ENCODE peak calls at places on chromosomes 2 and 18, in five cellular contexts. One of them, this sample, is unnamed.

GRCh38 chr2:240583774-240584173 is 2.8 kb upstream of the CAPN10 start:
- DNase-seq in IMR-90: no peak
- DNase-seq in right lobe of liver: no peak
- DNase-seq in esophagus squamous epithelium: no peak
- DNase-seq in CD8-positive, alpha-beta T cell: no peak
- DNase-seq in this sample: no peak

GRCh38 chr2:190382851-190383250 is 25.3 kb upstream of the MFSD6 start:
- DNase-seq in IMR-90: peak
- DNase-seq in right lobe of liver: no peak
- DNase-seq in esophagus squamous epithelium: no peak
- DNase-seq in CD8-positive, alpha-beta T cell: no peak
- DNase-seq in this sample: no peak

GRCh38 chr2:231957913-231958763 is 3.4 kb upstream of the DIS3L2 start:
- DNase-seq in IMR-90: no peak
- DNase-seq in right lobe of liver: no peak
- DNase-seq in esophagus squamous epithelium: no peak
- DNase-seq in CD8-positive, alpha-beta T cell: no peak
- DNase-seq in this sample: no peak

GRCh38 chr2:64594563-64594989 is 59.1 kb downstream of the SERTAD2 start:
- DNase-seq in IMR-90: peak
- DNase-seq in right lobe of liver: no peak
- DNase-seq in esophagus squamous epithelium: no peak
- DNase-seq in CD8-positive, alpha-beta T cell: no peak
- DNase-seq in this sample: no peak

GRCh38 chr2:214671330-214671850 is 138.1 kb downstream of the BARD1 start:
- DNase-seq in IMR-90: no peak
- DNase-seq in right lobe of liver: no peak
- DNase-seq in esophagus squamous epithelium: no peak
- DNase-seq in CD8-positive, alpha-beta T cell: no peak
- DNase-seq in this sample: no peak

GRCh38 chr2:219469186-219469724 is 29.4 kb upstream of the GMPPA start:
- DNase-seq in IMR-90: peak
- DNase-seq in right lobe of liver: no peak
- DNase-seq in esophagus squamous epithelium: no peak
- DNase-seq in CD8-positive, alpha-beta T cell: no peak
- DNase-seq in this sample: no peak

GRCh38 chr2:68646303-68646702 is 2.9 kb downstream of the PROKR1 start:
- DNase-seq in IMR-90: no peak
- DNase-seq in right lobe of liver: no peak
- DNase-seq in esophagus squamous epithelium: no peak
- DNase-seq in CD8-positive, alpha-beta T cell: no peak
- DNase-seq in this sample: no peak

GRCh38 chr2:32559136-32559535 is 68.7 kb upstream of the TTC27 start:
- DNase-seq in IMR-90: peak
- DNase-seq in right lobe of liver: no peak
- DNase-seq in esophagus squamous epithelium: no peak
- DNase-seq in CD8-positive, alpha-beta T cell: no peak
- DNase-seq in this sample: no peak

GRCh38 chr2:65265090-65266045 is 37.7 kb downstream of the ACTR2 start:
- DNase-seq in IMR-90: peak
- DNase-seq in right lobe of liver: no peak
- DNase-seq in esophagus squamous epithelium: no peak
- DNase-seq in CD8-positive, alpha-beta T cell: no peak
- DNase-seq in this sample: peak

GRCh38 chr2:143705108-143705686 is 576.0 kb downstream of the ARHGAP15 start:
- DNase-seq in IMR-90: peak
- DNase-seq in right lobe of liver: no peak
- DNase-seq in esophagus squamous epithelium: no peak
- DNase-seq in CD8-positive, alpha-beta T cell: no peak
- DNase-seq in this sample: peak

GRCh38 chr2:230868151-230868946 is 3.6 kb downstream of the ITM2C start:
- DNase-seq in IMR-90: no peak
- DNase-seq in right lobe of liver: no peak
- DNase-seq in esophagus squamous epithelium: no peak
- DNase-seq in CD8-positive, alpha-beta T cell: peak
- DNase-seq in this sample: no peak

GRCh38 chr2:17539596-17539992 is 902 bp upstream of the VSNL1 start:
- DNase-seq in IMR-90: no peak
- DNase-seq in right lobe of liver: peak
- DNase-seq in esophagus squamous epithelium: no peak
- DNase-seq in CD8-positive, alpha-beta T cell: no peak
- DNase-seq in this sample: no peak

GRCh38 chr2:181262782-181263181 is 194.4 kb upstream of the ITGA4 start:
- DNase-seq in IMR-90: no peak
- DNase-seq in right lobe of liver: no peak
- DNase-seq in esophagus squamous epithelium: no peak
- DNase-seq in CD8-positive, alpha-beta T cell: no peak
- DNase-seq in this sample: no peak

GRCh38 chr2:147588191-147588590 is 256.6 kb upstream of the ACVR2A start:
- DNase-seq in IMR-90: peak
- DNase-seq in right lobe of liver: no peak
- DNase-seq in esophagus squamous epithelium: no peak
- DNase-seq in CD8-positive, alpha-beta T cell: no peak
- DNase-seq in this sample: peak

GRCh38 chr18:48675912-48676311 is 137.1 kb downstream of the CTIF start:
- DNase-seq in IMR-90: no peak
- DNase-seq in right lobe of liver: peak
- DNase-seq in esophagus squamous epithelium: no peak
- DNase-seq in CD8-positive, alpha-beta T cell: no peak
- DNase-seq in this sample: no peak

GRCh38 chr2:203510256-203510940 is 24.7 kb downstream of the RAPH1 start:
- DNase-seq in IMR-90: no peak
- DNase-seq in right lobe of liver: no peak
- DNase-seq in esophagus squamous epithelium: no peak
- DNase-seq in CD8-positive, alpha-beta T cell: no peak
- DNase-seq in this sample: no peak

GRCh38 chr18:66635342-66635741 is 31.5 kb upstream of the CDH19 start:
- DNase-seq in IMR-90: no peak
- DNase-seq in right lobe of liver: no peak
- DNase-seq in esophagus squamous epithelium: no peak
- DNase-seq in CD8-positive, alpha-beta T cell: no peak
- DNase-seq in this sample: no peak

GRCh38 chr18:68843467-68844089 is 45.7 kb downstream of the CCDC102B start:
- DNase-seq in IMR-90: peak
- DNase-seq in right lobe of liver: no peak
- DNase-seq in esophagus squamous epithelium: no peak
- DNase-seq in CD8-positive, alpha-beta T cell: no peak
- DNase-seq in this sample: no peak

GRCh38 chr2:240519396-240520142 is 38.2 kb downstream of the ANKMY1 start:
- DNase-seq in IMR-90: peak
- DNase-seq in right lobe of liver: peak
- DNase-seq in esophagus squamous epithelium: no peak
- DNase-seq in CD8-positive, alpha-beta T cell: peak
- DNase-seq in this sample: no peak

GRCh38 chr2:64262068-64262467 is 117.8 kb upstream of the PELI1 start:
- DNase-seq in IMR-90: no peak
- DNase-seq in right lobe of liver: peak
- DNase-seq in esophagus squamous epithelium: no peak
- DNase-seq in CD8-positive, alpha-beta T cell: no peak
- DNase-seq in this sample: no peak

GRCh38 chr18:24930478-24930877 is 421.5 kb downstream of the ZNF521 start:
- DNase-seq in IMR-90: no peak
- DNase-seq in right lobe of liver: no peak
- DNase-seq in esophagus squamous epithelium: no peak
- DNase-seq in CD8-positive, alpha-beta T cell: no peak
- DNase-seq in this sample: no peak

GRCh38 chr18:39772155-39772919 is 2182.7 kb upstream of the PIK3C3 start:
- DNase-seq in IMR-90: peak
- DNase-seq in right lobe of liver: no peak
- DNase-seq in esophagus squamous epithelium: no peak
- DNase-seq in CD8-positive, alpha-beta T cell: no peak
- DNase-seq in this sample: no peak

GRCh38 chr2:63488118-63488713 is 100.1 kb downstream of the WDPCP start:
- DNase-seq in IMR-90: peak
- DNase-seq in right lobe of liver: no peak
- DNase-seq in esophagus squamous epithelium: no peak
- DNase-seq in CD8-positive, alpha-beta T cell: no peak
- DNase-seq in this sample: no peak

GRCh38 chr2:105381119-105381668 is 17.7 kb downstream of the FHL2 start:
- DNase-seq in IMR-90: no peak
- DNase-seq in right lobe of liver: no peak
- DNase-seq in esophagus squamous epithelium: no peak
- DNase-seq in CD8-positive, alpha-beta T cell: no peak
- DNase-seq in this sample: no peak

GRCh38 chr18:9513971-9514512 is 38.7 kb downstream of the RALBP1 start:
- DNase-seq in IMR-90: peak
- DNase-seq in right lobe of liver: no peak
- DNase-seq in esophagus squamous epithelium: no peak
- DNase-seq in CD8-positive, alpha-beta T cell: no peak
- DNase-seq in this sample: no peak

GRCh38 chr2:109459485-109459884 is 154.3 kb downstream of the SEPTIN10 start:
- DNase-seq in IMR-90: no peak
- DNase-seq in right lobe of liver: no peak
- DNase-seq in esophagus squamous epithelium: no peak
- DNase-seq in CD8-positive, alpha-beta T cell: no peak
- DNase-seq in this sample: no peak
- H3K4me3 ChIP-seq in IMR-90: no peak
- H3K4me3 ChIP-seq in right lobe of liver: no peak
- H3K4me3 ChIP-seq in esophagus squamous epithelium: no peak
- H3K4me3 ChIP-seq in CD8-positive, alpha-beta T cell: no peak
- H3K4me3 ChIP-seq in this sample: no peak

DNA sequence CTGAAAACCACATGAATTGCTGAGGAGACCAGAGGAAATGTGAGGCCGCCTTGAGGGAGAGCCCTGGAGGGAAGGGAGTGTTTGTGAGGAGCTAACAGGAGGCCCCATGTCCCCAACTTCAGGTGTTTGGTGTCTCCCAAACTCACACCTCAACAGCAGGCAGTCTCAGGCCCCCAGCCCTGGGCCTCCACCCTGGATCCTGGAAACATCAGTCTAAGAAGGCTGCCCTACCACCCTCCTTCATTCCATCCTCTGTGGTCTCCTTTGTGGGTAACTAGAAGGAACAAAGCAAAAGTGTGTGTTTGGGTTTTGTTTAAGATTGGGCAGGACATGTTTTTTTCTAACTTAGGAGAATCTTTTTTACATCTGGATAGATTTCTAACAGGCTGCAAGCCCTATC is 404.3 kb downstream of the BCL11A start:
- DNase-seq in IMR-90: no peak
- DNase-seq in right lobe of liver: no peak
- DNase-seq in esophagus squamous epithelium: no peak
- DNase-seq in CD8-positive, alpha-beta T cell: no peak
- DNase-seq in this sample: no peak
- TF ChIP-seq CTCF in IMR-90: no peak
- TF ChIP-seq CTCF in right lobe of liver: no peak
- TF ChIP-seq CTCF in esophagus squamous epithelium: no peak
- TF ChIP-seq CTCF in CD8-positive, alpha-beta T cell: no peak
- TF ChIP-seq CTCF in this sample: no peak

DNA sequence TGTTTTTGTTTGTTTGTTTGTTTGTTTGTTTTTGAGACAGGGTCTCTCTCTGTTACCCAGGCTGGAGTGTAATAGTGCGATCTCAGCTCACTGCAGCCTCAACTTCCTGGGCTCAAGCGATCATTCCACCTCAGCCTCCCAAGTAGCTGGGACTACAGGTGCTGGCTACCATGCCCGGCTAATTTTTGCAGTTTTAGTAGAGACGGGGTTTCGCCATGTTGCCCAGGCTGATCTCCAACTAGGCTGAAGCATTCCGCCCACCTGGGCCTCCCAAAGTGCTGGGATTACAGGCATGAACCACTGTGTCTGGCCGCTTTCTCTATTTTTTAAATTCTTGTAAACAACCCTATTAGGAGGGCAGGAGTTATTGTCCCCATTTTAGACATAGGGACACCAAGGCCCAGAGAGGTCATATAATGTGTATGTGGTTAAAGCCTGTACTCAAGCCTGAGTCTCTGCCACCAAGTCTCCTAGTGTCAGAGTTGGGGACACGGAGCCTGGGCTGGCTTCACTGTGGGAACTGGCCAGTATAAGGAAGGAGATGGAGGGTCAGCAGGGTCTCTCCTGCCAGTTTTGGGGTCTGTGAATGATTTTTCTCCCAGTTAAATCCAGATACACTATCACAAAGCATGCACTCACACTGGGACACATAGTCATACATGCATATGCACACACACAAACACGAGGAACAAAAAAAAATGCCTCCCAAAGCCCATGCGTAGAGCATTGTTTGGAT is 27.5 kb upstream of the MCFD2 start:
- DNase-seq in IMR-90: no peak
- DNase-seq in right lobe of liver: no peak
- DNase-seq in esophagus squamous epithelium: no peak
- DNase-seq in CD8-positive, alpha-beta T cell: no peak
- DNase-seq in this sample: no peak
- H3K4me3 ChIP-seq in IMR-90: peak
- H3K4me3 ChIP-seq in right lobe of liver: no peak
- H3K4me3 ChIP-seq in esophagus squamous epithelium: peak
- H3K4me3 ChIP-seq in CD8-positive, alpha-beta T cell: peak
- H3K4me3 ChIP-seq in this sample: no peak

DNA sequence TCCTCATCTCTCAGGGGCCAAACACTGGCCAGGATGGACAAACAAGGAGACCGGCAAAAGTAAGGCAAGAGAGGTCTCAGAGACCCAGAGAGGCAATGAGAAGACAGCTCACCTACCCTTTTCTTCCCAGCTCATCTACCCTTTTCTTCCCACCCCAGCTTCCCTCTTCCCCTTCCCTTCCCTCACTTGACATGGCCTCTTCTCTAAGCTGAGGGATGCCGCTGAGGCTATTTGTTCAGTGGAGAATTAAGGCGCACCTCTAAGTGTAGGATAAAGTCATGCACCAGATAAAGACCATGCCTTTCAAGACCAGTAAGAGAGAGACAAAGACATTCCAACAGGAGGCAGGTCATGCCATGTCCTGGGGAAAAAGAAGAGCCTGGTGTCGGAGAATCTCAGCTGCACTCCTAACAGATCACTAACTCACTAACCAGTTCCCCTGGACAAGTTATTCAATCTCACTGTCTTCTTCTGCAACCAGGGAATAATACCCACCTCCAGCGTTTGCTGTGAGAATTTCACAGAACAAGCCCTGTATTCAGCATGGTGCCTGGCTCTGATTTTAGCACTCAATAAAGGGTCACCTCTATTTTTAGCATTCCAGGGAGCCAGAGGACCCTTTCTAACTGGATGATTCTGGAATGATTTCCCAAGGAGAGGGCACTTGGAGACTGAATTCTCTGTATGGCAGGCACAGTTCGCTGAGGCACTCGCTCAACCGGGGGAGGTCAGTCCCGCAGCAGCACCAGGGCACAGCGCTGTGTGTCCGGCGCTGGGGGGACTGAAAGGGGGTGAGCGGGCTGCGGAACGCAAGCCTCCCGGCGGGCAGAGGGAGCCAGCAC is 3.0 kb upstream of the FOSL2 start:
- DNase-seq in IMR-90: no peak
- DNase-seq in right lobe of liver: no peak
- DNase-seq in esophagus squamous epithelium: no peak
- DNase-seq in CD8-positive, alpha-beta T cell: no peak
- DNase-seq in this sample: no peak
- TF ChIP-seq CTCF in IMR-90: no peak
- TF ChIP-seq CTCF in right lobe of liver: no peak
- TF ChIP-seq CTCF in esophagus squamous epithelium: no peak
- TF ChIP-seq CTCF in CD8-positive, alpha-beta T cell: no peak
- TF ChIP-seq CTCF in this sample: peak

GRCh38 chr2:224938670-224939309 is 103.5 kb downstream of the DOCK10 start:
- DNase-seq in IMR-90: peak
- DNase-seq in right lobe of liver: no peak
- DNase-seq in esophagus squamous epithelium: no peak
- DNase-seq in CD8-positive, alpha-beta T cell: no peak
- DNase-seq in this sample: peak
- H3K4me3 ChIP-seq in IMR-90: no peak
- H3K4me3 ChIP-seq in right lobe of liver: no peak
- H3K4me3 ChIP-seq in esophagus squamous epithelium: peak
- H3K4me3 ChIP-seq in CD8-positive, alpha-beta T cell: peak
- H3K4me3 ChIP-seq in this sample: no peak